ENCODE peak calls at places on chromosomes 7 and 10, in seven cellular contexts. D, Y, X, K, C, Q and W are unnamed samples.

GRCh38 chr10:77909021-77909754 is 17.4 kb downstream of the DLG5 start:
- DNase-seq in D (no peak), Y (no peak), X (no peak), K (no peak), C (no peak), Q (no peak), W (no peak)

GRCh38 chr7:157691521-157692155 is 354.8 kb downstream of the DNAJB6 start:
- DNase-seq in D (no peak), Y (peak), X (no peak), K (peak), C (no peak), Q (no peak), W (no peak)

GRCh38 chr10:22505923-22506685 is 160.8 kb downstream of the SPAG6 start:
- DNase-seq in D (no peak), Y (no peak), X (peak), K (no peak), C (no peak), Q (no peak), W (no peak)

GRCh38 chr7:149559711-149560110 is 62.1 kb upstream of the ZNF746 start:
- DNase-seq in D (peak), Y (no peak), X (no peak), K (no peak), C (no peak), Q (no peak), W (no peak)

GRCh38 chr10:22824984-22825383 is 102.9 kb upstream of the ARMC3 start:
- DNase-seq in D (no peak), Y (no peak), X (no peak), K (no peak), C (no peak), Q (peak), W (no peak)

GRCh38 chr7:85023066-85023687 is 163.7 kb downstream of the SEMA3D start:
- DNase-seq in D (no peak), Y (peak), X (peak), K (no peak), C (peak), Q (peak), W (no peak)

GRCh38 chr7:70717553-70718248 is 414.2 kb upstream of the GALNT17 start:
- DNase-seq in D (no peak), Y (no peak), X (no peak), K (no peak), C (peak), Q (no peak), W (no peak)

GRCh38 chr7:66727058-66727457 is 13.5 kb upstream of the RABGEF1 start:
- DNase-seq in D (no peak), Y (no peak), X (no peak), K (no peak), C (no peak), Q (no peak), W (no peak)

GRCh38 chr7:126083014-126083413 is 1153.4 kb upstream of the POT1 start:
- DNase-seq in D (no peak), Y (no peak), X (no peak), K (no peak), C (no peak), Q (no peak), W (no peak)

GRCh38 chr7:229184-229964 is 37.0 kb downstream of the FAM20C start:
- DNase-seq in D (peak), Y (no peak), X (no peak), K (peak), C (no peak), Q (no peak), W (no peak)

GRCh38 chr10:4662576-4663161 is 163.3 kb upstream of the AKR1E2 start:
- DNase-seq in D (no peak), Y (no peak), X (no peak), K (no peak), C (peak), Q (peak), W (no peak)

GRCh38 chr7:115910541-115911164 is 119.9 kb downstream of the TFEC start:
- DNase-seq in D (peak), Y (peak), X (no peak), K (no peak), C (peak), Q (no peak), W (no peak)